ENCODE peak calls at places on chromosomes 12 and 14, in five cellular contexts. L is lower lobe of right lung, S is psoas muscle, G is astrocyte, U is A549. B is an unnamed sample.

GRCh38 chr12:45415393-45415817 is 199.5 kb downstream of the ANO6 start:
- DNase-seq in G (peak; percentile 99), S (peak; percentile 74), U (peak; percentile 89), L (no peak), B (no peak)

GRCh38 chr12:27824126-27824842 is 44.2 kb upstream of the MANSC4 start:
- DNase-seq in L (no peak), U (no peak), S (no peak), G (no peak), B (no peak)

GRCh38 chr12:79933580-79934264 is 1.2 kb downstream of the PPP1R12A start:
- DNase-seq in G (no peak), U (no peak), L (no peak), S (no peak), B (peak; percentile 32)

GRCh38 chr12:63396135-63396534 is 245.1 kb upstream of the AVPR1A start:
- DNase-seq in G (no peak), L (no peak), U (no peak), S (no peak), B (no peak)

GRCh38 chr12:56020437-56021189 is at the start of gene IKZF4:
- DNase-seq in G (no peak), S (peak; percentile 58), U (no peak), L (peak; percentile 67), B (no peak)

GRCh38 chr12:38427442-38427841 is 110.9 kb downstream of the ALG10B start:
- DNase-seq in S (no peak), L (no peak), U (no peak), G (no peak), B (no peak)

GRCh38 chr12:80627773-80628172 is 79.7 kb upstream of the MYF6 start:
- DNase-seq in S (no peak), L (no peak), G (peak; percentile 85), U (no peak), B (no peak)

GRCh38 chr12:18462437-18462836 is 201.1 kb downstream of the PIK3C2G start:
- DNase-seq in L (no peak), S (no peak), U (no peak), G (peak; percentile 81), B (no peak)

GRCh38 chr12:27635349-27635972 is 60.8 kb upstream of the REP15 start:
- DNase-seq in U (peak; percentile 67), S (no peak), L (no peak), G (peak; percentile 45), B (no peak)

GRCh38 chr14:90439874-90440442 is 43.1 kb downstream of the CALM1 start:
- DNase-seq in S (no peak), U (no peak), L (no peak), G (no peak), B (no peak)

GRCh38 chr14:36826614-36827013 is 165.0 kb downstream of the PAX9 start:
- DNase-seq in U (no peak), L (no peak), G (no peak), S (no peak), B (no peak)

GRCh38 chr12:54216580-54217308 is 28.0 kb upstream of the SMUG1 start:
- DNase-seq in G (peak; percentile 51), S (peak; percentile 67), U (peak; percentile 93), L (peak; percentile 82), B (peak; percentile 78)

GRCh38 chr12:108675792-108676191 is 42.1 kb upstream of the SELPLG start:
- DNase-seq in G (no peak), S (no peak), U (no peak), L (no peak), B (no peak)

GRCh38 chr14:62778847-62779246 is 266.4 kb downstream of the KCNH5 start:
- DNase-seq in S (no peak), L (no peak), G (peak; percentile 46), U (no peak), B (no peak)

GRCh38 chr14:52950410-52950897 is 396 bp downstream of the FERMT2 start:
- DNase-seq in L (peak; percentile 56), U (peak; percentile 55), S (peak; percentile 65), G (peak; percentile 30), B (peak; percentile 17)

GRCh38 chr12:43131304-43131703 is 420.7 kb downstream of the ADAMTS20 start:
- DNase-seq in L (no peak), G (peak; percentile 10), S (no peak), U (no peak), B (no peak)

GRCh38 chr12:3366451-3367155 is 124.4 kb upstream of the PRMT8 start:
- DNase-seq in L (no peak), U (no peak), G (no peak), S (no peak), B (no peak)

GRCh38 chr12:5305425-5305824 is 126.5 kb upstream of the NTF3 start:
- DNase-seq in L (peak; percentile 49), S (no peak), U (no peak), G (no peak), B (no peak)

GRCh38 chr12:77940011-77940423 is 109.3 kb downstream of the NAV3 start:
- DNase-seq in U (peak; percentile 84), S (no peak), G (peak; percentile 92), L (no peak), B (no peak)

GRCh38 chr14:35940291-35940690 is 114.2 kb downstream of the BRMS1L start:
- DNase-seq in G (no peak), U (no peak), L (no peak), S (no peak), B (no peak)

GRCh38 chr14:23154876-23155587 is 28.4 kb downstream of the SLC7A8 start:
- DNase-seq in G (peak; percentile 85), L (peak; percentile 75), U (peak; percentile 41), S (peak; percentile 83), B (no peak)

GRCh38 chr12:80939231-80939950 is 1.7 kb upstream of the LIN7A start:
- DNase-seq in L (no peak), G (no peak), S (no peak), U (no peak), B (no peak)

GRCh38 chr14:89283327-89284060 is 133.5 kb downstream of the FOXN3 start:
- DNase-seq in L (no peak), G (no peak), S (no peak), U (no peak), B (peak; percentile 14)

GRCh38 chr14:97458302-97459137 is 661.3 kb downstream of the VRK1 start:
- DNase-seq in U (no peak), G (no peak), L (peak; percentile 56), S (no peak), B (peak; percentile 76)
- H3K4me3 ChIP-seq in U (no peak overlapping the region), G (peak overlapping the region; percentile 33), L (peak overlapping the region; percentile 39), S (peak overlapping the region; percentile 42), B (peak overlapping the region; percentile 56)

GRCh38 chr14:105938055-105938863 is 411.9 kb downstream of the TMEM121 start:
- DNase-seq in G (no peak), L (no peak), U (no peak), S (no peak), B (no peak)

GRCh38 chr14:105939810-105940508 is 413.6 kb downstream of the TMEM121 start:
- DNase-seq in S (no peak), G (no peak), U (no peak), L (no peak), B (no peak)

GRCh38 chr14:105935384-105935783 is 409.0 kb downstream of the TMEM121 start:
- DNase-seq in L (no peak), G (no peak), S (no peak), U (no peak), B (no peak)

GRCh38 chr14:105938959-105939358 is 412.6 kb downstream of the TMEM121 start:
- DNase-seq in L (no peak), G (no peak), S (no peak), U (no peak), B (no peak)

GRCh38 chr14:105937253-105938054 is 411.1 kb downstream of the TMEM121 start:
- DNase-seq in L (no peak), S (no peak), U (no peak), G (no peak), B (no peak)
- H3K9me3 ChIP-seq in L (peaks cover 29% of the 10 kb centered on the region), S (peaks cover 7% of the 10 kb centered on the region), U (peaks cover 22% of the 10 kb centered on the region), G (peaks cover 20% of the 10 kb centered on the region), B (peaks cover 7% of the 10 kb centered on the region)

DNA sequence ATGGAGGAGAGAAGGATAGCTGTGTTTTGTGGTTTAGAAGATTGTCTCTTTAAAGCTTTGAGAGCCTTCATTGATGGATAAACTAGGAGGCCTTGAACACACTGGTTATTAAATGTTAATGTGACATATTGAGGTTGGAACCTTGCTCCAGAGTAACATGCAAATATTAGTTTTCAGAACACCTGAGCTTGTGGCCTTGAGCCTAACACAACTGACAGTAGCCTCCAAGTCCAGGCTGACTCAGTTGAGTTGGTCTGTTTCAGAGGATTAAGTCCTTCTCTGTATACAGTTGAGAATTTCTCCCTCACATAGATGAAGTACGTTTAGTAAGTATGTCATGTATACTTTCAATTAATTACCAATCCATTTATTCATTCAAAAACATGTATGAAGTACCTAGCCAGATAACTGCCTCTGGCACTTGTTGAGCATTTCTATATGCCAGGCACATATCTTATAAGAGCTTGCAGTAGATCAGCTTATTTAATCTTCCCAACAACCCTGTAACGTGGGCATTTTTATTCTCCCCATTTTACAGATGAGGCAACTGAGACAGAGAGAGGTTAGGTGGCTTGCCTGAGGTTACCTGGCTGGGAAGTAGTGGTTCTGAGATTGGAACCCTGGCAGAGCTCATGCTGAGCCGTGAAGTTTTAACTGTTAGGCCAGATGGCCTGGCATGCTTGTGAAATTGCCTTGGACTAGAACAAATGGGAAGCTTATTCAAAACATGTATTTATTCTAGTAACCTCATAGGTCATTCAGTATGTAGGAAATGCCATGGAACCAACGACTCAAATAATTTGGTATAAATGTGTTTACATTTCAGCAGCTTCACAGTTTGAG is 63.6 kb downstream of the ELK3 start:
- DNase-seq in U (no peak), G (peak; percentile 48), L (no peak), S (no peak), B (no peak)
- H3K27ac ChIP-seq in U (no peak overlapping the region), G (no peak overlapping the region), L (peak overlapping the region; percentile 25), S (no peak overlapping the region), B (no peak overlapping the region)

GRCh38 chr12:113833422-113833821 is 132.7 kb downstream of the RBM19 start:
- DNase-seq in S (no peak), G (no peak), L (no peak), U (no peak), B (no peak)

GRCh38 chr12:113831486-113831885 is 134.6 kb downstream of the RBM19 start:
- DNase-seq in U (no peak), L (no peak), S (no peak), G (no peak), B (no peak)

GRCh38 chr12:113829212-113829611 is 136.9 kb downstream of the RBM19 start:
- DNase-seq in G (no peak), L (no peak), U (no peak), S (no peak), B (no peak)

GRCh38 chr12:113826805-113827204 is 139.3 kb downstream of the RBM19 start:
- DNase-seq in L (no peak), U (no peak), S (no peak), G (no peak), B (no peak)

DNA sequence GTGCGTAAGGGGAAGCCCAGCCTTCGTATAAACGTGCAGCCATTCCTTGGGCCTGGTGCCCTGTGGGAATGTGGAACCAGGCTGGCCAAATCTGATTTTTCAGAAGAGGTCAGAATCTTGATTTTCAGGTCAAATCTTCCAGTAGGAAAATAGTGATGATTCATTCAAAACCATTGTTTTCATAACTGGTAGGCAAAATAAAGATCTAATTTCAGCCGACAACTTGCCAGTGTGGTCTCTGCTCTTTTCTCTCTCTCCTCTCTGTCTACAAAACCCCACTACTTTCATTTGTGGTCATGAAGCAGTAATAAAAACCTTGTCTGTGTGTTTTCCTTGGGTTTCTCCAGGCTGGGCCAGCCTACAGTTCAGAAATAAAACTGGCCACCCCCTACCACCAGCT is 135.1 kb downstream of the RBM19 start:
- DNase-seq in U (no peak), G (peak; percentile 69), L (no peak), S (no peak), B (no peak)
- H3K4me3 ChIP-seq in U (no peak overlapping the region), G (no peak overlapping the region), L (no peak overlapping the region), S (no peak overlapping the region), B (no peak overlapping the region)